ENCODE peak calls at places on chromosomes 11 and 22, in six cellular contexts. V is GM23248, W is IMR-90, D is mesendoderm, G is PC-3, Q is mammary epithelial cell. J is an unnamed sample.

GRCh38 chr11:11545285-11546275 is 76.2 kb downstream of the GALNT18 start:
- DNase-seq in G (no peak), W (no peak), Q (no peak), V (no peak), D (peak), J (no peak)

GRCh38 chr11:116519499-116519898 is 253.3 kb downstream of the BUD13 start:
- DNase-seq in G (no peak), Q (no peak), D (no peak), V (no peak), W (no peak), J (no peak)

GRCh38 chr11:77397631-77398030 is 76.3 kb downstream of the PAK1 start:
- DNase-seq in W (no peak), G (no peak), V (no peak), D (no peak), Q (no peak), J (no peak)

GRCh38 chr22:49326558-49326957 is 501.1 kb downstream of the BRD1 start:
- DNase-seq in G (no peak), Q (no peak), D (no peak), W (no peak), V (no peak), J (no peak)

GRCh38 chr11:125621995-125622394 is 3.0 kb upstream of the CHEK1 start:
- DNase-seq in D (no peak), Q (peak), G (peak), W (peak), V (peak), J (peak)

GRCh38 chr22:36384766-36385400 is 2.9 kb downstream of the MYH9 start:
- DNase-seq in G (no peak), D (peak), W (no peak), V (peak), Q (no peak), J (peak)

GRCh38 chr22:26561756-26562417 is 28.0 kb downstream of the TPST2 start:
- DNase-seq in V (no peak), Q (no peak), W (no peak), G (no peak), D (no peak), J (no peak)

GRCh38 chr11:66958232-66958955 is at the start of gene PC:
- DNase-seq in V (peak), G (peak), Q (peak), D (peak), W (peak), J (peak)

GRCh38 chr11:27619039-27619438 is 81.2 kb downstream of the BDNF start:
- DNase-seq in W (peak), G (peak), Q (no peak), V (peak), D (no peak), J (peak)

GRCh38 chr22:19473578-19473977 is 5.4 kb downstream of the UFD1 start:
- DNase-seq in Q (no peak), G (no peak), D (no peak), V (peak), W (no peak), J (no peak)

GRCh38 chr22:19478466-19479357 is at the start of gene UFD1:
- DNase-seq in Q (peak), D (peak), W (peak), V (peak), G (peak), J (peak)

GRCh38 chr22:19477321-19478085 is 1.5 kb downstream of the UFD1 start:
- DNase-seq in V (peak), D (peak), Q (no peak), G (peak), W (peak), J (peak)

GRCh38 chr22:19478086-19478392 is 954 bp downstream of the UFD1 start:
- DNase-seq in W (no peak), D (no peak), G (no peak), Q (no peak), V (peak), J (no peak)

DNA sequence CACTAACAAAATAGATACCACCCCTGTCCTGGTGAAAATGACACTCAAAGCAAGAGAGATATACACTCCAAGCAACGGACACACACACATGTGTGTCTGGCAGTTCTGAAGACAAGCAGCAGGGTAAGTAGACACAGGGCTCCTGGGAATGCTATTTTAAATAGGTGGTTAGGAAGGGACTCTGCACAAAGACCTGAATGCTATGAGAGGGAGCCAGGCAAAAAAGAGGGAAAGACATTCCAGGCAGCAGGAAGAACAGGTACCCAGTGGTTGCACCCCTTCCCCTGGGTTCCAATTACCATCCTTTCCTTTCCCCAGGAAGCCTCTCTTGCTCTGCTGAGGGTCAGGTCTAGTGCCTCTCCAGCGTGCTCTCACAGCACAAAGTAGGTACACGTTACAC is 3.0 kb downstream of the UFD1 start:
- DNase-seq in D (no peak), V (no peak), W (no peak), G (no peak), Q (no peak), J (no peak)
- H3K9ac ChIP-seq in D (no peak), V (no peak), W (no peak), G (no peak), Q (no peak), J (no peak)

GRCh38 chr22:19329454-19329853 is 37.9 kb upstream of the CLTCL1 start:
- DNase-seq in G (no peak), V (no peak), Q (no peak), W (no peak), D (no peak), J (no peak)

GRCh38 chr22:19331975-19332374 is 40.5 kb upstream of the CLTCL1 start:
- DNase-seq in V (no peak), D (no peak), W (no peak), Q (no peak), G (no peak), J (no peak)

GRCh38 chr22:19336133-19337075 is 44.9 kb upstream of the CLTCL1 start:
- DNase-seq in Q (no peak), G (no peak), W (no peak), D (no peak), V (no peak), J (no peak)

GRCh38 chr22:19330865-19331418 is 39.4 kb upstream of the CLTCL1 start:
- DNase-seq in G (no peak), W (no peak), D (no peak), Q (no peak), V (no peak), J (no peak)

GRCh38 chr22:19331474-19331873 is 40.0 kb upstream of the CLTCL1 start:
- DNase-seq in G (no peak), V (no peak), W (no peak), D (no peak), Q (no peak), J (no peak)
- H3K4me2 ChIP-seq in G (no peak), V (no peak), W (no peak), D (no peak), Q (no peak), J (no peak)

GRCh38 chr11:134691985-134692384 is 279.9 kb upstream of the B3GAT1 start:
- DNase-seq in D (no peak), V (peak), W (peak), G (peak), Q (peak), J (peak)
- H3K9ac ChIP-seq in D (no peak), V (no peak), W (no peak), G (no peak), Q (no peak), J (no peak)

DNA sequence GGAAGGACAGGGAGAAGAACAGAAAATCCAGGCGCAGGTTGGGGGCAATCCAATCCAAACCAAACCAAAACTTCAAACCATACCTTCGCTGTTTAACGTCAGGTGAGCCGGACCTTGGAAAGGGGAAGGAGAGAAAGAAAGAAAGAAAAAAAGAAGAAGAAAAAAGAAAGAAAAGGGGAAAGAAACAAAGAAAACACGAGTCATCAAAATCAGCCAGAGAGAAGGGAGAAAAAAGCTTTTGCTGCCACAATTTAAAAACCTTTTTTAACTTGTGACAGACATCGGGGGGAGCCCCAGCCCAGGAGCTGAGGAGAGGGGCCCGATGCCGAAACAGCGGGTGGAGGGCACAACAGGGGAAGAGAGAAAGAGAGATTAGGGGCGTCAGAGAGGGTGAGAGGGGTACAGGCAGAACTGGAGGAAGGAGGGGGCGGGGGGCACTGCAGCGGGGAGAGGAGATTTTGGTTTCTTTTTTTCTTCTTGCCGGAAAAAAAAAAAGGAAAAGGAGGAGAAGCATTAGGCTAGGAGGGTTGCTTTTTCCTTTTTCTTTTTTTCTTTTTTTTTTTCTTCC is 30.1 kb downstream of the NRXN2 start:
- DNase-seq in G (no peak), V (no peak), W (no peak), Q (no peak), D (no peak), J (no peak)
- H3K4me2 ChIP-seq in G (no peak), V (no peak), W (no peak), Q (no peak), D (no peak), J (no peak)

GRCh38 chr11:57330029-57330428 is 5.3 kb upstream of the TNKS1BP1 start:
- DNase-seq in V (no peak), Q (no peak), D (no peak), G (no peak), W (no peak), J (no peak)
- H3K9ac ChIP-seq in V (no peak), Q (no peak), D (no peak), G (no peak), W (no peak), J (no peak)

DNA sequence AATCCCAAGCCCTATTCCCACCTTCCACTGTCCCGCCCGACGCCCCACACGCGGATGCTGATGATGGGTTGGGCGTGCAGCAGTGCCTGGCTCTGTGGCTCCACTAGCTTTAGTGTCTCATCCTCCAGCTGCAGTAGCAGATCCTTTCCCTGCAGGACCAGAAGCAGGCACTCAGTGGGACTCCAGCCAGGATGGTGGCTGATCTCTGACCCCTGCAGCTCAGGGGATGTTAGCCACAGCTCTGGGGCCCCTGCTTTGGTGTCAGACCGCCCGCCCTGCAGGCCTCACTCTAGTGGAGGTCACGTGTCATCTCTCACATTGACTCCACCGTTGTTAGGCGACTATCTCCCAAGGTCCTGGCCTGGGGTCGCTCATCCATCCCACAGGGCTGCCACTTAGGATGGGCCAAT is 11.8 kb downstream of the SMPD1 start:
- DNase-seq in V (no peak), G (no peak), W (no peak), Q (no peak), D (no peak), J (no peak)
- H3K4me2 ChIP-seq in V (no peak), G (no peak), W (no peak), Q (no peak), D (no peak), J (no peak)

GRCh38 chr22:24326266-24326665 is 55.6 kb downstream of the SPECC1L start:
- DNase-seq in V (no peak), W (no peak), G (no peak), Q (no peak), D (peak), J (no peak)
- H3K9ac ChIP-seq in V (no peak), W (no peak), G (no peak), Q (no peak), D (no peak), J (no peak)

GRCh38 chr11:114057605-114058004 is 1.9 kb upstream of the ZBTB16 start:
- DNase-seq in Q (no peak), G (no peak), W (no peak), D (no peak), V (no peak), J (no peak)

GRCh38 chr11:114059278-114059983 is at the start of gene ZBTB16:
- DNase-seq in V (peak), D (peak), G (no peak), W (no peak), Q (no peak), J (no peak)

GRCh38 chr11:114058026-114058706 is 1.3 kb upstream of the ZBTB16 start:
- DNase-seq in G (no peak), Q (no peak), D (peak), V (no peak), W (no peak), J (peak)

GRCh38 chr11:114059984-114060401 is 482 bp downstream of the ZBTB16 start:
- DNase-seq in D (no peak), V (peak), G (no peak), W (no peak), Q (peak), J (peak)

GRCh38 chr11:114058871-114059277 is 637 bp upstream of the ZBTB16 start:
- DNase-seq in G (no peak), W (no peak), V (peak), D (no peak), Q (no peak), J (no peak)
- H3K4me2 ChIP-seq in G (no peak), W (no peak), V (peak), D (peak), Q (no peak), J (no peak)

J was measured in fibroblast of lung.